ENCODE peak calls at places on chromosomes 13 and 19, in six cellular contexts. R is NB4, I is fibroblast of lung, U is transverse colon, O is foreskin fibroblast, P is upper lobe of right lung. W is an unnamed sample.
A peak's percentile ranks its signal among the peaks of the same experiment; 100 is the strongest.

GRCh38 chr13:75518439-75519088 is 19.1 kb downstream of the COMMD6 start:
- DNase-seq in R (no peak), I (no peak), U (no peak), O (no peak), P (no peak), W (no peak)

GRCh38 chr19:55391702-55392615 is 6.2 kb downstream of the RPL28 start:
- DNase-seq in R (no peak), I (peak; percentile 32), U (no peak), O (no peak), P (no peak), W (peak; percentile 63)

GRCh38 chr13:97136418-97136817 is 85.7 kb upstream of the MBNL2 start:
- DNase-seq in R (no peak), I (no peak), U (no peak), O (no peak), P (no peak), W (no peak)

GRCh38 chr19:19909654-19910053 is 8.9 kb downstream of the ZNF93 start:
- DNase-seq in R (no peak), I (no peak), U (no peak), O (no peak), P (no peak), W (no peak)

GRCh38 chr19:38869160-38869835 is 8.8 kb downstream of the RINL start:
- DNase-seq in R (peak; percentile 52), I (no peak), U (peak; percentile 57), O (no peak), P (no peak), W (no peak)

GRCh38 chr13:27926644-27927434 is 7.0 kb downstream of the PDX1 start:
- DNase-seq in R (no peak), I (no peak), U (no peak), O (no peak), P (no peak), W (no peak)

GRCh38 chr19:34808566-34808965 is 35.6 kb upstream of the ZNF599 start:
- DNase-seq in R (no peak), I (peak; percentile 62), U (no peak), O (peak; percentile 70), P (no peak), W (peak; percentile 72)

GRCh38 chr19:1251503-1252220 is 3.3 kb downstream of the MIDN start:
- DNase-seq in R (no peak), I (no peak), U (peak; percentile 52), O (no peak), P (peak; percentile 94), W (peak; percentile 50)

GRCh38 chr13:108968566-108968965 is 339.2 kb downstream of the MYO16 start:
- DNase-seq in R (no peak), I (peak; percentile 34), U (no peak), O (no peak), P (no peak), W (no peak)

GRCh38 chr19:4705413-4706131 is 18.1 kb downstream of the DPP9 start:
- DNase-seq in R (no peak), I (no peak), U (no peak), O (no peak), P (no peak), W (no peak)

GRCh38 chr19:11737964-11738745 is 591 bp downstream of the ZNF823 start:
- DNase-seq in R (peak; percentile 65), I (peak; percentile 26), U (peak; percentile 84), O (peak; percentile 19), P (peak; percentile 86), W (peak; percentile 18)

DNA sequence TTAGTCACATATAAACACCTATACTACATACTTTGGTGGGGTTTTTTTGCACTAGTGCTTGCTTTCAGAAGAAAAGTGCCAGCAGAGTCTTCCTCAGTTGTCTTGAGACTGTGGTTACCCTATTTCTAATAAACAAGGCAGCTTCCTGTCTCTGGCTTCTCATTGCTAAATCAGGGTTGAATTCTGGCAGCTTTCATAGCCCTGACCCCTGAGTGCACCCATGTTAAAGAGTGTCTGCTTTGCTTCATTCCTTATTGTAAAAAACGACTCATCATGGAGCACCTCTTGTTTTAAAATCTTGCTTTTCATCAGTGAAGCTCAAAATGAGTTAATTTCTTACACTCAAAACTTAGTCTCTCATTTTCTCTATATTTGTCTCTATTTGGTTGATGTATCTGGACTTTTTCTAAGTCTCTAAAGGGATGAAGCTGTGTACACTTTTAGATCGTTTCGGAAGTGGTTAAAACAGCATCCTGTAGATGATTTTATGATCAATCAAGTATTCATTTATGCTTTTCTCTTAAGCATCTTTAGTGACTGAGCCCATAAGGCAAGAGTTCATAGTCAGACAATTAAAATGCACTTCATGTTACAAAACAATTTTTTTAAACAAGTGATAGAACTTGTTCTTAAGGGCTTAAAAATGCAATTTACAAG is 72.1 kb downstream of the KLF12 start:
- DNase-seq in R (no peak), I (peak; percentile 63), U (no peak), O (peak; percentile 35), P (no peak), W (peak; percentile 89)
- H3K4me3 ChIP-seq in R (no peak overlapping the region), I (no peak overlapping the region), U (no peak overlapping the region), O (no peak overlapping the region), P (no peak overlapping the region), W (no peak overlapping the region)

GRCh38 chr19:16040642-16041041 is 35.7 kb upstream of the TPM4 start:
- DNase-seq in R (no peak), I (no peak), U (no peak), O (peak; percentile 84), P (no peak), W (peak; percentile 92)
- TF ChIP-seq CTCF in R (no peak), I (no peak), U (no peak), O (no peak), P (no peak), W (no peak)

DNA sequence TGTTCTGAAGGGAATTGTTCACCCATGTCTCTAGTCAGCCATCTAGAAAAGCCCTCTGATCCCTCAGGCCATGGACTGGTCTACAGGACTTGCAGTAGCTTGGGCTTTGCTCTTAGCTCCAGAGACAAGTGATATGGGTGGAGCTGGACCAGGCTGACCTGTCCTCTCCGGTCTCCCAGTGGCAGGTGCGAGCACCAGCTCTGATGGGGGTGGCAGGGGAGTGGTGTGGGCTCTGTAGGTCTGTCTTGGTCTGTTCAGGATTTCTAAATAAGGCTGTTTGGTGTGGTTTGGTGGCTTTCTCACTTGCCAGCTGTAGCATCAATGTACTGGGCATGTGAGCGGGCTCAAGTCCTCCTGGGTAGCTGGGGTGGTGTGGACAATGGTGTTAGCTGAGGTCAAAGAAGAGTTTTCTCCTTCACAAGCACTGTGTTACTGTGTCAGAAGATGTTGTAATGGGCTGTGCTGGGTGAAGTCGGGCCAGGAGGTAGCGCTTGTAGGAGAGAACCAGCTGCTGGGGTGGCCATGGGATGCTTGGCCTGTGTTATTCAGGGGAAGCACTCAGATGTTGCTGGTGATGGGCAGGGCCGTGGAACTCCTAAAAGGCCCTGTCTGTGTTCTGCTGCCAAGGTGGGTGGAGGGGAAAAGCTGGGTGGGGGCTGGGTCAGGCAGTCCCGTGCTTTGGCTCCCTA is 16.9 kb downstream of the GPC6 start:
- DNase-seq in R (no peak), I (no peak), U (no peak), O (no peak), P (no peak), W (peak; percentile 12)
- H3K4me3 ChIP-seq in R (no peak overlapping the region), I (no peak overlapping the region), U (no peak overlapping the region), O (no peak overlapping the region), P (no peak overlapping the region), W (no peak overlapping the region)

DNA sequence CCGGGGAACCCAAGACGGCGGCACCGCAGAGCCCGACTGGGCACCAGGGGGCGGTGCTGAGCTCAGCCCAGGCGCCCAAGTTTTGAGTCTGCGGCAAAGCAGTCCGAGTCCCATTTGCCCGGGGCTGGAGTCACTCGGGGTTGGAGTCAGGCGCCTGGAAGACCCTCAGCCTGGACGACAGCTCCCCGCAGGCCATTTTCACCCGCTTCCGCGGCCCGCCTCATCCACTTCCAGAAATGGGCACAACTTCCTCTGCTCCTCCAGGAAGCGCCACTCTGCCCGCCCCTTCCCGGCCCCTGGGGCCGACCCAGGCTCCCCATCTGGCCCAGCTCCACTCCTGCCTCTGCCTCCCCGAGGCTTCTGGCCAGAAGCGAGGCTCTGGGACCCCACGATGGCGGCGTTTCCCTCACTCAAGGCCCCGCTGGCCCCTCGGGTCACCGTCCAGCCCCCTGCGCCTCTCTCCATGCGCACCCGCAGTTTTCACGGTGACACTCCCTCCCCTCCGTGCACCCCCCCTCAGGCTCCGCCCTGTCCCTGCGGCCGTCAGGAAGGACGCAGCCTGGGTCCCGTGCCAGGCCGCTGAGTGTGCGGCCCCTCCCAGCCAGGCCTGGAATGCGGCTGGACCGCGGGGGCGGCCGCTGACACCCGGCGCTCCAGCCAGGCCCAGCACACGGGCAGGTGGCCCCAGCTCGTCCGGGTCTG is 4.9 kb downstream of the SERTAD1 start:
- DNase-seq in R (peak; percentile 77), I (peak; percentile 92), U (peak; percentile 96), O (peak; percentile 96), P (peak; percentile 97), W (peak; percentile 89)
- TF ChIP-seq CTCF in R (peak; percentile 68), I (peak; percentile 93), U (peak; percentile 91), O (peak; percentile 96), P (peak; percentile 80), W (peak; percentile 94)

DNA sequence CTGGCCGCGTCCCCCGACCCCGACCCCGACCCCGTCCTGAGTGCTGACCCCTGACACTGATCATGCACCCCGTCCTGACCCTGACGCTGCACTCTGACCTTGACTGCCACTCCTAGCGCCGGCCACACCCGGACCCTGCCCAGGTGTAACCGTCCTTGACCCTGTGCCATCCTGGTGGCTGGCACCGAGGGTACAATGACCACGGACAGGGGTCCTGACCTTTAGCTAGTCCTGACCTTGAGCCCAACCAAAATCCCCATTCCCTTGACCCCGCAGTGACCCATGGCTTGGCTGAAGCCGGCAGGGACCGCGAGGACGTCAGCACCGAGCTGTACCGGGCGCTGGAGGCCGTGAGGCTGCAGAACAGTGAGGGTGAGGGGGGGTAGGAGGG is 25.9 kb downstream of the CLEC4M start:
- DNase-seq in R (no peak), I (no peak), U (no peak), O (no peak), P (no peak), W (no peak)
- H3K4me3 ChIP-seq in R (no peak overlapping the region), I (no peak overlapping the region), U (no peak overlapping the region), O (no peak overlapping the region), P (no peak overlapping the region), W (no peak overlapping the region)

DNA sequence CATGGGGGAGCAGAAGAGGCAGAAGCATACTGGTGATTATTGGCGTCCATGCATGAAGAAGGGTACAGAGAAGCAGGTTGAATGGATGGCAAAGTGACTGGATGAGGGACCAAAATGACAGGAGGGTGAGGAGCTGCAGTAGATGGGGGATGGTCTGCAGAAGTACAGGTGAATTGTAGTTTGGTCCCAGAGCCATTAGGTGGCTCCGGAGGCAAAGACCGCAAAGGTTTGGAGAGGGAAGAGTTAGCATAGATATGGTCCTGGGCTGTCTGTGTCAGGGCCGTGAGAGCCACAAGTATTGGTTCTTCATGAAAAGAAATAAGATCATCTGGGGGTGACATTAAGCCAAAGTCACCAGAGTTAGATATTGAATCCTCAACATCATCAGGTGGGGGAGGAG is 59.0 kb upstream of the ZNF726 start:
- DNase-seq in R (peak; percentile 22), I (no peak), U (no peak), O (no peak), P (no peak), W (no peak)
- TF ChIP-seq CTCF in R (no peak), I (no peak), U (no peak), O (no peak), P (no peak), W (peak; percentile 3)

GRCh38 chr19:23052349-23052748 is 49.4 kb upstream of the ZNF728 start:
- DNase-seq in R (no peak), I (no peak), U (no peak), O (no peak), P (no peak), W (no peak)
- H3K4me3 ChIP-seq in R (no peak overlapping the region), I (no peak overlapping the region), U (no peak overlapping the region), O (no peak overlapping the region), P (no peak overlapping the region), W (no peak overlapping the region)

W was measured in choroid plexus epithelial cell.